ENCODE peak calls at places on chromosomes 13 and 19, in four cellular contexts. W is heart left ventricle, Z is choroid plexus epithelial cell, L is GDM1. C is an unnamed sample.

GRCh38 chr13:31073859-31074718 is 87.6 kb downstream of the HSPH1 start:
- DNase-seq in W (no peak), Z (peak), L (no peak), C (peak)

GRCh38 chr13:77506874-77507273 is 28.6 kb upstream of the SCEL start:
- DNase-seq in L (no peak), W (no peak), Z (peak), C (peak)

GRCh38 chr13:109180905-109181425 is 551.6 kb downstream of the MYO16 start:
- DNase-seq in Z (peak), L (no peak), W (no peak), C (peak)

GRCh38 chr13:23739597-23739996 is 149.6 kb downstream of the MIPEP start:
- DNase-seq in W (no peak), Z (no peak), L (no peak), C (no peak)

GRCh38 chr19:47257411-47258169 is 1.3 kb downstream of the CCDC9 start:
- DNase-seq in Z (no peak), L (no peak), W (no peak), C (peak)

GRCh38 chr19:6087074-6087506 is 23.2 kb downstream of the RFX2 start:
- DNase-seq in W (peak), L (no peak), Z (no peak), C (no peak)

GRCh38 chr19:45245826-45246225 is 619 bp upstream of the EXOC3L2 start:
- DNase-seq in W (no peak), Z (no peak), L (no peak), C (no peak)

GRCh38 chr19:54478677-54479266 is 5.7 kb upstream of the CDC42EP5 start:
- DNase-seq in W (no peak), L (peak), Z (peak), C (peak)

GRCh38 chr13:25214371-25215252 is 42.5 kb upstream of the AMER2 start:
- DNase-seq in L (no peak), W (peak), Z (peak), C (peak)

GRCh38 chr13:46134961-46135522 is 30.2 kb upstream of the CPB2 start:
- DNase-seq in W (no peak), Z (peak), L (no peak), C (no peak)

GRCh38 chr13:101127741-101128353 is 288.5 kb downstream of the NALCN start:
- DNase-seq in W (no peak), L (no peak), Z (peak), C (peak)

GRCh38 chr13:81929988-81930387 is 1589.1 kb upstream of the SPRY2 start:
- DNase-seq in W (no peak), Z (peak), L (no peak), C (no peak)

GRCh38 chr19:36245210-36246005 is 30.5 kb downstream of the ZNF146 start:
- DNase-seq in L (no peak), Z (no peak), W (no peak), C (no peak)

GRCh38 chr13:67223024-67223423 is 7.1 kb downstream of the PCDH9 start:
- DNase-seq in W (no peak), Z (peak), L (no peak), C (peak)

GRCh38 chr19:40315812-40316475 is 30.8 kb upstream of the AKT2 start:
- DNase-seq in W (no peak), Z (no peak), L (no peak), C (no peak)

GRCh38 chr13:77918391-77919261 is at the start of gene EDNRB:
- DNase-seq in L (no peak), W (peak), Z (peak), C (peak)

GRCh38 chr19:15264061-15264932 is 32.0 kb upstream of the EPHX3 start:
- DNase-seq in L (peak), Z (peak), W (peak), C (peak)

GRCh38 chr19:2469102-2469914 is 6.6 kb upstream of the GADD45B start:
- DNase-seq in Z (peak), L (no peak), W (no peak), C (peak)

GRCh38 chr13:41352935-41353801 is 42.1 kb downstream of the NAA16 start:
- DNase-seq in W (no peak), L (no peak), Z (peak), C (peak)

GRCh38 chr19:42051166-42052115 is 18.6 kb downstream of the GRIK5 start:
- DNase-seq in Z (no peak), L (no peak), W (no peak), C (no peak)

GRCh38 chr19:6058411-6059201 is 51.7 kb downstream of the RFX2 start:
- DNase-seq in Z (no peak), L (no peak), W (no peak), C (no peak)

GRCh38 chr13:72556945-72557344 is 170.5 kb downstream of the MZT1 start:
- DNase-seq in Z (no peak), L (no peak), W (no peak), C (no peak)

GRCh38 chr19:13881231-13881691 is 4.3 kb downstream of the NANOS3 start:
- DNase-seq in Z (peak), L (peak), W (no peak), C (no peak)

GRCh38 chr19:15437355-15438123 is 12.2 kb downstream of the WIZ start:
- DNase-seq in Z (peak), W (no peak), L (no peak), C (peak)

GRCh38 chr19:49064768-49065611 is at the start of gene NTF4:
- DNase-seq in Z (no peak), L (no peak), W (no peak), C (no peak)

GRCh38 chr13:90640976-90641375 is 706.5 kb upstream of the MIR17HG start:
- DNase-seq in W (no peak), L (no peak), Z (peak), C (peak)

GRCh38 chr19:46626441-46626840 is 1.6 kb upstream of the PTGIR start:
- DNase-seq in L (no peak), Z (no peak), W (peak), C (no peak)

GRCh38 chr19:15828121-15828620 is 12.7 kb upstream of the OR10H1 start:
- DNase-seq in L (no peak), W (no peak), Z (no peak), C (no peak)

GRCh38 chr13:27504541-27504940 is 54.2 kb upstream of the MTIF3 start:
- DNase-seq in Z (no peak), W (no peak), L (no peak), C (no peak)

GRCh38 chr13:30108913-30109237 is 198.5 kb downstream of the KATNAL1 start:
- DNase-seq in Z (no peak), W (no peak), L (no peak), C (no peak)

GRCh38 chr13:79404985-79405384 is 1.1 kb downstream of the RBM26 start:
- DNase-seq in Z (no peak), L (no peak), W (no peak), C (no peak)